ENCODE peak calls at places on chromosomes 3 and 15, in five cellular contexts. N, Q, F, X and V are unnamed samples.

GRCh38 chr3:40086890-40087884 is 222.3 kb upstream of the EIF1B start:
- DNase-seq in N (peak), Q (no peak), F (no peak), X (no peak), V (no peak)

GRCh38 chr15:71329041-71329440 is 213.8 kb downstream of the THSD4 start:
- DNase-seq in N (peak), Q (peak), F (no peak), X (no peak), V (peak)

GRCh38 chr15:77107068-77107467 is 36.2 kb upstream of the TSPAN3 start:
- DNase-seq in N (no peak), Q (peak), F (no peak), X (peak), V (peak)

GRCh38 chr3:149479621-149480325 is 5.3 kb downstream of the TM4SF4 start:
- DNase-seq in N (no peak), Q (peak), F (no peak), X (no peak), V (peak)

GRCh38 chr3:17307482-17307881 is 422.7 kb downstream of the PLCL2 start:
- DNase-seq in N (no peak), Q (no peak), F (no peak), X (no peak), V (no peak)

GRCh38 chr15:100115711-100116090 is 226.1 kb downstream of the ADAMTS17 start:
- DNase-seq in N (no peak), Q (peak), F (peak), X (no peak), V (peak)

GRCh38 chr3:104908761-104909160 is 457.9 kb upstream of the ALCAM start:
- DNase-seq in N (no peak), Q (peak), F (no peak), X (no peak), V (no peak)

GRCh38 chr15:88913017-88913849 is at the start of gene MFGE8:
- DNase-seq in N (peak), Q (peak), F (no peak), X (peak), V (peak)

GRCh38 chr3:47850062-47850802 is 47.3 kb downstream of the DHX30 start:
- DNase-seq in N (no peak), Q (peak), F (no peak), X (no peak), V (peak)

GRCh38 chr3:44970916-44971490 is 5.0 kb downstream of the ZDHHC3 start:
- DNase-seq in N (no peak), Q (no peak), F (no peak), X (no peak), V (no peak)

GRCh38 chr3:129970603-129971002 is 3.9 kb upstream of the TRH start:
- DNase-seq in N (no peak), Q (no peak), F (no peak), X (no peak), V (no peak)

GRCh38 chr15:60372223-60372622 is 25.6 kb downstream of the ANXA2 start:
- DNase-seq in N (no peak), Q (no peak), F (no peak), X (no peak), V (no peak)

GRCh38 chr3:153210116-153210515 is 48.1 kb downstream of the RAP2B start:
- DNase-seq in N (no peak), Q (no peak), F (no peak), X (no peak), V (peak)

GRCh38 chr3:14550651-14551611 is 10.8 kb upstream of the GRIP2 start:
- DNase-seq in N (no peak), Q (no peak), F (no peak), X (no peak), V (peak)

GRCh38 chr3:115671761-115672455 is 48.6 kb downstream of the GAP43 start:
- DNase-seq in N (no peak), Q (no peak), F (no peak), X (no peak), V (peak)

GRCh38 chr3:111070772-111071256 is 802 bp upstream of the NECTIN3 start:
- DNase-seq in N (no peak), Q (peak), F (peak), X (no peak), V (no peak)

GRCh38 chr3:132726341-132726823 is 4.2 kb upstream of the NPHP3 start:
- DNase-seq in N (no peak), Q (no peak), F (peak), X (no peak), V (peak)

GRCh38 chr15:66288796-66289195 is 4.6 kb upstream of the DIS3L start:
- DNase-seq in N (no peak), Q (peak), F (no peak), X (no peak), V (peak)

GRCh38 chr15:79901958-79902357 is 5.1 kb upstream of the MTHFS start:
- DNase-seq in N (no peak), Q (no peak), F (no peak), X (no peak), V (peak)

GRCh38 chr15:67004142-67004541 is 61.3 kb upstream of the SMAD3 start:
- DNase-seq in N (no peak), Q (no peak), F (no peak), X (no peak), V (no peak)

GRCh38 chr3:41847679-41848078 is 114.2 kb downstream of the ULK4 start:
- DNase-seq in N (no peak), Q (no peak), F (no peak), X (no peak), V (no peak)

GRCh38 chr3:39107874-39108308 is 411 bp downstream of the TTC21A start:
- DNase-seq in N (no peak), Q (no peak), F (no peak), X (no peak), V (no peak)

GRCh38 chr15:74394090-74394846 is 26.8 kb upstream of the CYP11A1 start:
- DNase-seq in N (no peak), Q (no peak), F (no peak), X (no peak), V (no peak)

GRCh38 chr3:49799761-49800160 is at the start of gene CDHR4:
- DNase-seq in N (no peak), Q (peak), F (no peak), X (no peak), V (peak)

GRCh38 chr3:185960518-185961288 is 22.9 kb upstream of the TRA2B start:
- DNase-seq in N (peak), Q (no peak), F (no peak), X (no peak), V (no peak)

GRCh38 chr15:55820043-55820442 is 77.1 kb upstream of the PRTG start:
- DNase-seq in N (no peak), Q (no peak), F (no peak), X (no peak), V (no peak)

GRCh38 chr3:73848173-73848751 is 223.5 kb upstream of the PDZRN3 start:
- DNase-seq in N (no peak), Q (peak), F (peak), X (no peak), V (peak)

GRCh38 chr3:62567097-62568021 is 194.0 kb upstream of the FEZF2 start:
- DNase-seq in N (no peak), Q (peak), F (peak), X (no peak), V (peak)

GRCh38 chr3:46489875-46490274 is 7.9 kb upstream of the RTP3 start:
- DNase-seq in N (no peak), Q (peak), F (no peak), X (no peak), V (peak)

GRCh38 chr3:134406331-134407246 is 32.3 kb upstream of the AMOTL2 start:
- DNase-seq in N (peak), Q (no peak), F (no peak), X (peak), V (peak)

GRCh38 chr15:90691369-90691768 is 25.8 kb upstream of the BLM start:
- DNase-seq in N (no peak), Q (no peak), F (no peak), X (no peak), V (no peak)
- TF ChIP-seq CTCF in N (no peak), Q (peak), F (peak), X (no peak), V (peak)

DNA sequence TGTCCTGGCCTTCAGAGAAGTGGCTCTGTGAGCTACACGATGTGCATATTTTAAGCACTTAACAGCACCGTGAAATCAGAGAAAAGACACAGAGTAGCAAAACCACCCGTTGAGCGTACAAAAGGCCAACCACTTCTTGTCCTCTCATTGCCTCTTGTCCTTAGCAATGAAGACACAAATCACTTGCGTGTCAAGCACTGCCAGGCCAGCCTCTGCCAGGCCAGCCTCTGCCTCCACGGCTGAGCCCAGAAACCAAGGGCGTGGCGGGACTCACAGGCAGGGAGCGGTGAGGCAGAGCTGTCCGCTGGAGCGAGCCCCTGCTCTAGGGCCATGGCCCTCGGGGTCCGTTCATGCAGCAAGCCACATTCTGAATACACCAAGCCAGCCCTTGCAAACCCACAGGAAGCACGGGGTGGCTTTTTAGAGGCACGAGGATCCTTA is 4.0 kb downstream of the MUC4 start:
- DNase-seq in N (peak), Q (no peak), F (no peak), X (no peak), V (no peak)
- H3K4me3 ChIP-seq in N (no peak), Q (no peak), F (no peak), X (no peak), V (no peak)

DNA sequence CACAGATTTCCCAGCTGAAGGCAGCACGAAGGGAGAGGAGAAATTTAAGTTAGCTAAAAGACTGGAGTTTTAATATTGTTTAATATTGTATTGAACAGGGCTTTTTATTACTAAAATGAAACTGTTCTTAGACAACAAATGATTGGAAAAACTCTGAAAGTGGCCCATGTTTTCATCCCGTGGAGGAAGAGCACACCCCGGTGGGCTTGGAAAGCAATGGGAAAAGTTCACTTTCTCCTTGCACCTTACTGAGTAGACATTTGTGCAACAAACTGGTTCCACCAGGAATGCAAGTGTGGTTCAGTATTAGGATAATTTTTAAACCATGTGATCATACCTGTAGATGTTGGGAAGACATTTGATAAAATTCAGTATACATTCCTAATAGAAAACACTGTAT is 8.2 kb upstream of the ESYT3 start:
- DNase-seq in N (no peak), Q (no peak), F (no peak), X (no peak), V (peak)
- TF ChIP-seq CTCF in N (peak), Q (peak), F (peak), X (peak), V (peak)

GRCh38 chr15:40298216-40298935 is 9.4 kb downstream of the PLCB2 start:
- DNase-seq in N (no peak), Q (no peak), F (no peak), X (no peak), V (no peak)

GRCh38 chr15:40295297-40295696 is 12.4 kb upstream of the ANKRD63 start:
- DNase-seq in N (no peak), Q (no peak), F (no peak), X (no peak), V (no peak)

GRCh38 chr15:40295870-40296560 is 11.7 kb downstream of the PLCB2 start:
- DNase-seq in N (no peak), Q (no peak), F (no peak), X (peak), V (peak)

GRCh38 chr15:40297356-40297755 is 10.4 kb downstream of the PLCB2 start:
- DNase-seq in N (no peak), Q (no peak), F (no peak), X (no peak), V (no peak)

DNA sequence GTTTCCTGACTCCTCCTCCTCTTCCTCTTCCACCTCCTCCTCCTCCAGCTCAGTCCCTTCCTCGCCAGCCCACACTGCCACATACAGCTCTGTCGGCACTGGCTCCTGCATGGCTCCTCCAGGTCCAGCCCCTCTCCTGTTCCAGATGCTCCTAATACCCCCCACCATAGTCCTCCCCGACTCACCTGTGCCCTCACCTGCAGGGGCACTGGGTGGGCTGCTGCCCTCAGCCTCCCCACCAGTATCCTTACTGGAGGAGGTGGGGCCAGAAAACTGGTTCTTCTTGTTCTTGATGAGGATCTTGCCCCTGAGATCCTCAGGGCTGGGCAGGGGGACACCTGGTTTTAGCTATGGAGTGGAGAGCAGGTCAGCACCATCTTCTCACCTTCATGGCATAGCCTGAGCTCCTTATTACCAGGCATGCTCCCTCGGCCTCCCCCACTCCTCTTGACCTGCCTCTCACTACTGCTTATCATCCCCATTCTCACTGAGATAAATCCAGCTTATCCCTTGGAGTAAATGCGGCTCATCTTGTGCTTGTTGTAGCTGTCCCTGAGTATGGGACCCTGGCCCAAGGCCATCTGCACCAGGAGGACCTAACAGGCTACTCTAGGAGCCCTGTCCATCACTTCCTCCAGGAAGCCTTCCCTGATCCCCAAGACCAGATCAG is 11.0 kb downstream of the PLCB2 start:
- DNase-seq in N (no peak), Q (no peak), F (no peak), X (no peak), V (no peak)
- H3K4me3 ChIP-seq in N (no peak), Q (no peak), F (no peak), X (no peak), V (no peak)